ENCODE peak calls at places on chromosomes 13 and 19, in six cellular contexts. O, E, L, Q, T and S are unnamed samples.

GRCh38 chr13:99028890-99029289 is 51.0 kb upstream of the DOCK9 start:
- DNase-seq in O (no peak), E (no peak), L (no peak), Q (no peak), T (no peak), S (no peak)

GRCh38 chr19:31277516-31277915 is 71.7 kb downstream of the TSHZ3 start:
- DNase-seq in O (no peak), E (no peak), L (no peak), Q (no peak), T (no peak), S (no peak)

GRCh38 chr13:20717581-20718542 is 14.4 kb downstream of the IL17D start:
- DNase-seq in O (no peak), E (no peak), L (no peak), Q (no peak), T (no peak), S (no peak)

GRCh38 chr19:16203256-16204004 is 5.7 kb downstream of the AP1M1 start:
- DNase-seq in O (no peak), E (no peak), L (no peak), Q (no peak), T (no peak), S (no peak)

GRCh38 chr19:610801-611505 is 21.3 kb downstream of the HCN2 start:
- DNase-seq in O (no peak), E (no peak), L (peak), Q (no peak), T (peak), S (no peak)

GRCh38 chr13:91739751-91740150 is 341.3 kb downstream of the GPC5 start:
- DNase-seq in O (no peak), E (no peak), L (no peak), Q (no peak), T (no peak), S (no peak)

GRCh38 chr19:29285878-29286277 is 72.9 kb upstream of the UQCRFS1 start:
- DNase-seq in O (no peak), E (no peak), L (no peak), Q (no peak), T (no peak), S (peak)

GRCh38 chr13:46295531-46296464 is 84.1 kb downstream of the LRRC63 start:
- DNase-seq in O (peak), E (peak), L (peak), Q (no peak), T (peak), S (no peak)

GRCh38 chr13:91375119-91375729 is 23.2 kb upstream of the GPC5 start:
- DNase-seq in O (no peak), E (no peak), L (no peak), Q (no peak), T (no peak), S (no peak)

GRCh38 chr19:35828694-35829301 is 16.2 kb upstream of the PRODH2 start:
- DNase-seq in O (peak), E (peak), L (no peak), Q (peak), T (peak), S (no peak)